ENCODE peak calls at places on chromosomes 1 and 21, in seven cellular contexts. D is A549; R is CD8-positive, alpha-beta T cell; C is AG04450; X is glutamatergic neuron; U is pancreas; V is right atrium auricular region. F is an unnamed sample.

GRCh38 chr1:25615172-25615541 is 1.4 kb upstream of the MAN1C1 start:
- DNase-seq in D (no peak), R (no peak), C (no peak), X (no peak), U (no peak), V (no peak), F (no peak)

GRCh38 chr1:101738475-101738874 is 258.3 kb downstream of the OLFM3 start:
- DNase-seq in D (no peak), R (no peak), C (no peak), X (no peak), U (no peak), V (no peak), F (no peak)

GRCh38 chr1:201561604-201562003 is 22.7 kb downstream of the NAV1 start:
- DNase-seq in D (no peak), R (no peak), C (no peak), X (no peak), U (no peak), V (no peak), F (no peak)

GRCh38 chr21:27631471-27631870 is 664.6 kb upstream of the ADAMTS5 start:
- DNase-seq in D (no peak), R (no peak), C (no peak), X (no peak), U (no peak), V (no peak), F (no peak)

GRCh38 chr21:44574457-44575306 is 1.2 kb downstream of the KRTAP10-4 start:
- DNase-seq in D (no peak), R (no peak), C (no peak), X (no peak), U (no peak), V (peak), F (peak)

GRCh38 chr1:183198463-183198862 is 12.4 kb downstream of the LAMC2 start:
- DNase-seq in D (no peak), R (no peak), C (peak), X (no peak), U (no peak), V (no peak), F (no peak)

GRCh38 chr1:65309317-65310077 is at the start of gene DNAJC6:
- DNase-seq in D (peak), R (peak), C (peak), X (peak), U (peak), V (no peak), F (peak)

GRCh38 chr1:160400284-160400645 is at the start of gene VANGL2:
- DNase-seq in D (peak), R (no peak), C (no peak), X (peak), U (peak), V (peak), F (peak)

GRCh38 chr1:29518183-29518835 is 282.0 kb downstream of the PTPRU start:
- DNase-seq in D (no peak), R (no peak), C (no peak), X (no peak), U (no peak), V (peak), F (no peak)

GRCh38 chr1:87344231-87344630 is 15.6 kb downstream of the LMO4 start:
- DNase-seq in D (no peak), R (no peak), C (no peak), X (no peak), U (no peak), V (no peak), F (no peak)

GRCh38 chr1:209835782-209836298 is 8.1 kb downstream of the UTP25 start:
- DNase-seq in D (no peak), R (no peak), C (no peak), X (no peak), U (no peak), V (no peak), F (no peak)

GRCh38 chr1:223714849-223715709 is 2.7 kb downstream of the CAPN2 start:
- DNase-seq in D (no peak), R (no peak), C (no peak), X (no peak), U (no peak), V (no peak), F (peak)

GRCh38 chr1:14138627-14139026 is 438.6 kb downstream of the PRDM2 start:
- DNase-seq in D (no peak), R (no peak), C (no peak), X (no peak), U (no peak), V (no peak), F (no peak)

GRCh38 chr1:50369830-50370229 is 53.4 kb downstream of the DMRTA2 start:
- DNase-seq in D (no peak), R (no peak), C (no peak), X (no peak), U (no peak), V (no peak), F (no peak)

GRCh38 chr1:59027176-59027575 is 243.3 kb upstream of the JUN start:
- DNase-seq in D (no peak), R (no peak), C (no peak), X (no peak), U (no peak), V (no peak), F (no peak)

GRCh38 chr1:30462826-30463425 is 260.5 kb downstream of the MATN1 start:
- DNase-seq in D (no peak), R (no peak), C (no peak), X (no peak), U (no peak), V (no peak), F (no peak)

GRCh38 chr1:209354111-209354839 is 229.2 kb upstream of the CAMK1G start:
- DNase-seq in D (peak), R (no peak), C (peak), X (peak), U (peak), V (peak), F (peak)

GRCh38 chr1:213166868-213167267 is 115.8 kb downstream of the RPS6KC1 start:
- DNase-seq in D (no peak), R (no peak), C (no peak), X (no peak), U (no peak), V (no peak), F (no peak)

GRCh38 chr1:62407398-62408009 is 29.3 kb upstream of the USP1 start:
- DNase-seq in D (peak), R (no peak), C (peak), X (no peak), U (no peak), V (no peak), F (peak)

GRCh38 chr1:14630986-14631385 is 32.5 kb downstream of the KAZN start:
- DNase-seq in D (no peak), R (no peak), C (no peak), X (no peak), U (no peak), V (no peak), F (no peak)

GRCh38 chr1:223707270-223708000 is 4.9 kb upstream of the CAPN2 start:
- DNase-seq in D (peak), R (no peak), C (peak), X (no peak), U (peak), V (peak), F (peak)

GRCh38 chr1:183783896-183784637 is 20.9 kb upstream of the RGL1 start:
- DNase-seq in D (no peak), R (no peak), C (peak), X (no peak), U (peak), V (no peak), F (peak)

GRCh38 chr1:209612646-209613350 is 29.3 kb downstream of the CAMK1G start:
- DNase-seq in D (no peak), R (no peak), C (no peak), X (no peak), U (no peak), V (no peak), F (no peak)

GRCh38 chr1:182446033-182446669 is 3.8 kb upstream of the RGSL1 start:
- DNase-seq in D (peak), R (no peak), C (no peak), X (no peak), U (no peak), V (no peak), F (peak)

GRCh38 chr1:204872262-204872881 is 1.7 kb downstream of the NFASC start:
- DNase-seq in D (no peak), R (no peak), C (no peak), X (no peak), U (no peak), V (no peak), F (no peak)

GRCh38 chr1:85850238-85850637 is 142.0 kb upstream of the ZNHIT6 start:
- DNase-seq in D (peak), R (no peak), C (peak), X (no peak), U (no peak), V (no peak), F (peak)
- TF ChIP-seq CTCF in D (peak), R (no peak), C (peak), X (no peak), U (no peak), V (no peak), F (no peak)

DNA sequence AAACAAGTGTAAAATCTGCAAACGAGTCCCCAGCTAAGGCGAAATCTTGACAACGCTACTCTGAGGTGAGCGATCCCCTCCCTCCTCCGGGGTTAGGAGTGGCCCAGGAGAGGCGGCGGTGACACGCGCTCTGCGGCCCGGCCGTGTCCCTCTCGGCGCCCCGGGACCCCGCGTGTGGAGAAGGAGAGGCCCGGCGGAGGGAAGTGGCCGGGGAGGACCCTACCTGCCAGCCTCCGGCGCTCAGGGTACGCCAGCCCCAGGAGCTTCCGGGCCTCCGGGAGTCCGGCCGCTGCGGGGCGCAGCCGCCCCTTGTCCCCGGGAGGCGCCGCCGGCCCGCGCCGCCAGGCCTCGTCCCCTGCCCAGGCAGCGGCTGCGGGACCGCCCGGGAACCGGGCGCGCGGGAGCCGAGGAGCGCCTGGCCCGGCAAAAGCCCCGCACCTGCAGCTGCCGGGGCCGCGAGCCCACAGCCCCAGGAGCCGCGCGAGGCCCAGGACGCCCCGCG is 543 bp downstream of the ABCB10 start:
- DNase-seq in D (peak), R (peak), C (no peak), X (peak), U (peak), V (no peak), F (peak)
- TF ChIP-seq CTCF in D (no peak), R (no peak), C (no peak), X (no peak), U (no peak), V (no peak), F (no peak)

GRCh38 chr1:234154320-234155251 is 218.7 kb upstream of the COA6 start:
- DNase-seq in D (peak), R (no peak), C (peak), X (no peak), U (peak), V (no peak), F (peak)
- TF ChIP-seq CTCF in D (peak), R (peak), C (peak), X (peak), U (peak), V (peak), F (peak)

GRCh38 chr1:85494957-85495266 is 30.0 kb upstream of the DDAH1 start:
- DNase-seq in D (no peak), R (no peak), C (no peak), X (no peak), U (no peak), V (no peak), F (peak)
- TF ChIP-seq CTCF in D (peak), R (no peak), C (peak), X (no peak), U (no peak), V (no peak), F (no peak)

GRCh38 chr1:248881261-248881660 is 22.4 kb upstream of the ZNF692 start:
- DNase-seq in D (no peak), R (no peak), C (no peak), X (no peak), U (no peak), V (no peak), F (no peak)

GRCh38 chr1:248886237-248886895 is 19.7 kb upstream of the PGBD2 start:
- DNase-seq in D (no peak), R (no peak), C (no peak), X (no peak), U (no peak), V (no peak), F (no peak)

GRCh38 chr1:248884632-248885295 is 21.3 kb upstream of the PGBD2 start:
- DNase-seq in D (no peak), R (no peak), C (no peak), X (no peak), U (no peak), V (no peak), F (no peak)
- TF ChIP-seq CTCF in D (no peak), R (no peak), C (no peak), X (no peak), U (no peak), V (no peak), F (no peak)

GRCh38 chr1:235649722-235650163 is at the start of gene GNG4:
- DNase-seq in D (no peak), R (no peak), C (no peak), X (peak), U (no peak), V (peak), F (peak)
- TF ChIP-seq CTCF in D (no peak), R (no peak), C (no peak), X (no peak), U (no peak), V (no peak), F (no peak)

GRCh38 chr21:31644648-31645047 is 14.8 kb upstream of the SOD1 start:
- DNase-seq in D (no peak), R (no peak), C (no peak), X (no peak), U (peak), V (no peak), F (no peak)
- TF ChIP-seq CTCF in D (no peak), R (no peak), C (no peak), X (no peak), U (no peak), V (no peak), F (no peak)

GRCh38 chr1:199422206-199422605 is 605.3 kb upstream of the NR5A2 start:
- DNase-seq in D (no peak), R (no peak), C (peak), X (no peak), U (no peak), V (no peak), F (peak)
- TF ChIP-seq CTCF in D (no peak), R (no peak), C (peak), X (no peak), U (no peak), V (no peak), F (peak)